ENCODE peak calls at places on chromosomes 12 and 14, in four cellular contexts. T is lower leg skin, H is body of pancreas, Z is testis. Q is an unnamed sample.

GRCh38 chr12:82835217-82835616 is 148.5 kb downstream of the TMTC2 start:
- DNase-seq in T (no peak), H (no peak), Z (no peak), Q (peak)

GRCh38 chr14:105223770-105224544 is 24.4 kb upstream of the BTBD6 start:
- DNase-seq in T (no peak), H (no peak), Z (no peak), Q (no peak)

GRCh38 chr12:106285993-106286392 is 16.5 kb upstream of the TCP11L2 start:
- DNase-seq in T (no peak), H (no peak), Z (no peak), Q (no peak)

GRCh38 chr12:128784030-128784770 is 39.6 kb downstream of the SLC15A4 start:
- DNase-seq in T (no peak), H (no peak), Z (peak), Q (peak)

GRCh38 chr14:25226214-25226613 is 176.3 kb upstream of the STXBP6 start:
- DNase-seq in T (no peak), H (no peak), Z (no peak), Q (no peak)

GRCh38 chr12:44812062-44812461 is 64.1 kb downstream of the NELL2 start:
- DNase-seq in T (no peak), H (no peak), Z (no peak), Q (no peak)

GRCh38 chr12:26760657-26761293 is 72.2 kb downstream of the ITPR2 start:
- DNase-seq in T (no peak), H (no peak), Z (no peak), Q (no peak)

GRCh38 chr14:77154421-77154820 is 12.8 kb upstream of the ZDHHC22 start:
- DNase-seq in T (no peak), H (no peak), Z (peak), Q (no peak)

GRCh38 chr12:120719496-120720233 is 6.0 kb upstream of the ACADS start:
- DNase-seq in T (no peak), H (peak), Z (no peak), Q (no peak)

GRCh38 chr14:68864301-68864810 is 71.5 kb upstream of the ZFP36L1 start:
- DNase-seq in T (no peak), H (no peak), Z (no peak), Q (no peak)

GRCh38 chr12:64175254-64175945 is 46.7 kb downstream of the KICS2 start:
- DNase-seq in T (no peak), H (no peak), Z (no peak), Q (no peak)

GRCh38 chr12:122050706-122051105 is 27.9 kb upstream of the MLXIP start:
- DNase-seq in T (no peak), H (no peak), Z (no peak), Q (no peak)

GRCh38 chr14:95445676-95446075 is 70.8 kb downstream of the SYNE3 start:
- DNase-seq in T (no peak), H (no peak), Z (no peak), Q (no peak)

GRCh38 chr12:120121766-120122293 is 5.3 kb upstream of the RAB35 start:
- DNase-seq in T (no peak), H (no peak), Z (no peak), Q (no peak)

GRCh38 chr12:3107071-3107583 is 29.9 kb downstream of the TSPAN9 start:
- DNase-seq in T (no peak), H (no peak), Z (no peak), Q (peak)

GRCh38 chr14:59325906-59326305 is 137.4 kb downstream of the DAAM1 start:
- DNase-seq in T (no peak), H (no peak), Z (no peak), Q (no peak)

GRCh38 chr12:95151406-95151805 is 65.9 kb downstream of the FGD6 start:
- DNase-seq in T (no peak), H (no peak), Z (no peak), Q (no peak)

GRCh38 chr14:102105369-102105768 is 18.5 kb upstream of the HSP90AA1 start:
- DNase-seq in T (no peak), H (no peak), Z (no peak), Q (no peak)

GRCh38 chr14:89367449-89368120 is 49.4 kb downstream of the FOXN3 start:
- DNase-seq in T (no peak), H (peak), Z (no peak), Q (no peak)

GRCh38 chr12:65685514-65685913 is 138.8 kb upstream of the HMGA2 start:
- DNase-seq in T (no peak), H (no peak), Z (no peak), Q (no peak)

GRCh38 chr12:69068431-69068830 is 135.5 kb upstream of the CPM start:
- DNase-seq in T (no peak), H (peak), Z (no peak), Q (peak)

GRCh38 chr12:104351023-104351983 is 47.8 kb downstream of the EID3 start:
- DNase-seq in T (no peak), H (no peak), Z (no peak), Q (no peak)
- TF ChIP-seq POLR2A in T (no peak), H (no peak), Z (no peak), Q (no peak)

DNA sequence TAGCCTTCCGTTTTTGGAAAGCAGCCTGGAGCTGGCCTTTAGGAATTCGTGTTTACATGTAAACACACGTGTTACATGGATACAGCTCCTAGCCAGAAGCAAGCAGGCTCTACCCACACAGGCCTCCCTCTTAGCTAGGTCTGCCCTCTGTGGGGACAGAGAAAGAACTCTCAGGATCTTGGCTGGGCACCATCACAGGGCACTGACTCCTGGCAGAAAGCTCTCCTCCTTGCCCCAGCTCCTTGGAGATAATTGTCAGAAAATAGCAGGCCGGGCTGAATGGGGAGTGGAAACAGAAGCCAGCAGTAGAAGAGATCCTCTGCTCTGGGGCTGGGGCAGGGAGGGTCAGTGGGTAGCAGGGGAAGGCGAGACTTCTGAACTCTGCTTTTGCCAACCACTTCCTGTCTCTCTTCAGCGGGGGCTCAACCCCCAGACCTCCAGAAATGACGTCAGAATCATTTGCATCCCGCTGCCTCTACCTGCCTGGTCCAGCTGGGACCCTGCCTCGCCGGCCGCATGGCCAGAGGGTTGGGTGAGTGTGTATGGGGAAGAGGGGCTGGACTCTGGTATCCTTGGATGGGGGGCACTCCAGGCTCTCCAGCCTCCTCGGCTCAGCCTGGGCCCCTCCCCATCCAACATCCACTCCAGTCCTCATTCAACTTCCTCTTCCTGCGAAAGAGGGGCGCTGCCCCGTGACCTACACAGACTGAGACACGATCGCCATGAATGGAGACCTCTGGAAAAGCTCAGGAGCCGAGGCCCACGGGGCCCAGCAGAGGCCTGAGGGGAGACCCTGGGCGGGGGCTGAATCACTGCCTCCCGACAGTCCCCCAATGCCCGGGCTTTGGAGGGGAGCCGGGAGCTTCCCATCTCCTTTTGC is 650 bp upstream of the HOXC4 start:
- DNase-seq in T (no peak), H (no peak), Z (no peak), Q (no peak)
- TF ChIP-seq POLR2A in T (no peak), H (no peak), Z (no peak), Q (no peak)

DNA sequence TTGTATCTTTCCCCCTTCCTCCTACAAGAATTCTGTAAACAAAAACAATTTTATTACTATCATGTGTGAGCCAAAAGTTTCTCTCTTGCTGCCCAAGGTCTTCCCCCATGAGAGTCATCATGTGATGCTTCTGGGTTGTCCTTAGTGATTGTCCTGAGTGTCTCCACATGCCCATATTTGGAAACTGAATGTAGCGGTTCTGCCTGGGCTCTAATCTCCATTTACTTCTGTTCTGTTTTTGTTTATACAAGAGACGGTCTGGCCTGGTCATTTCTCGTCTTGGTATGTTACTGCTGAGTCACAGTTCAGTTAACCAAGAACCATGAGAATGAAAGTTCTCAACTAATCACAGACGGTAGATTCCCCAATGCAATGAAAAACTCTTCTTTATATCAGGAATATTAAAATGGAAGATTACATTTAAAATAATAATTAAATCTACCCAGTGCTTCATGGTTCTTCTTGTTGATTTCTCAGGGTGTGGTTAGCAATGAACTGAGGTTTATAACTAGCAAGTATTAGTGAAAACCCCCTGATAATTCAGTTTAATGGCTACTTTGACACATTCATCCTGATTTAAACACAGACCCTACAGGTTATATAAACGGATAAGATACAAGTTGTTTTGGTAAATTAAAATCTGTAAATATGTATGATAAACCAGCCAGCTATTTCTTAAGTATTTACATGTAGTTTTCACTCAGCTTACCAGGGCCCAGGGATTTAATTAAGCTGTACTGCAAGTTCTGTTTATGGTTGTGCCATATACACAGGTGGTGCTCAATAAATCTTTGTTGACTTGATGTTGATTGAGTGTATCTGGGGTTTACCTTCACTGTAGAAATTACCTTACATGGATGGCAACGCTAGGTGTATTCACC is 81.1 kb downstream of the PELI2 start:
- DNase-seq in T (peak), H (no peak), Z (peak), Q (peak)
- TF ChIP-seq POLR2A in T (no peak), H (no peak), Z (no peak), Q (no peak)

GRCh38 chr12:90833228-90833627 is 121.7 kb downstream of the CCER1 start:
- DNase-seq in T (no peak), H (no peak), Z (no peak), Q (no peak)

GRCh38 chr12:90841336-90841735 is 113.6 kb downstream of the CCER1 start:
- DNase-seq in T (no peak), H (no peak), Z (no peak), Q (no peak)

GRCh38 chr12:90832427-90832826 is 122.5 kb downstream of the CCER1 start:
- DNase-seq in T (no peak), H (no peak), Z (no peak), Q (no peak)

GRCh38 chr12:90839340-90839739 is 115.6 kb downstream of the CCER1 start:
- DNase-seq in T (no peak), H (no peak), Z (no peak), Q (no peak)

DNA sequence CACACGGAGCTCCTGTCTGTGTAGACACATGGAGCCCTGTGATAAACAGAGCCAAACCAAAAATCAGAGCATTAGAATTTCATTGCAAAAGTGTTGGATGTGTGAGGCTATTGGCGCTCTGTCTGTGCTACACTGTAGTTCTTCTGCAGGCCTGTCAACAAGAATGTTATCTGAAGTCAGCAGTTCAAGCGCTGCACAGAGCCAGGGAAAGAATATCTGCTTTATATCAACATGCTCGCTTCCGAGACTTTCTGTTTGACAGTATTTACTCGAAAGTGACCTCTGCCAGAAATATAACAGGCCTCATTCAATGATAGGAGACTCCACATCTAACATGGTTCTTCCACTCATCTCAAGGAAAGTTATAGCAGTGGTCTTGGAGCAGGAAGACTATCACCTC is 118.3 kb downstream of the CCER1 start:
- DNase-seq in T (no peak), H (no peak), Z (peak), Q (no peak)
- TF ChIP-seq POLR2A in T (no peak), H (no peak), Z (no peak), Q (no peak)

GRCh38 chr14:61491224-61491623 is 169.8 kb downstream of the PRKCH start:
- DNase-seq in T (no peak), H (peak), Z (no peak), Q (no peak)

GRCh38 chr14:61489002-61489401 is 167.6 kb downstream of the PRKCH start:
- DNase-seq in T (no peak), H (no peak), Z (no peak), Q (no peak)

GRCh38 chr14:61489527-61489926 is 168.1 kb downstream of the PRKCH start:
- DNase-seq in T (no peak), H (no peak), Z (no peak), Q (no peak)

GRCh38 chr14:61488417-61488816 is 167.0 kb downstream of the PRKCH start:
- DNase-seq in T (no peak), H (no peak), Z (no peak), Q (no peak)

GRCh38 chr14:61489932-61490331 is 168.6 kb downstream of the PRKCH start:
- DNase-seq in T (no peak), H (peak), Z (peak), Q (no peak)
- TF ChIP-seq POLR2A in T (no peak), H (no peak), Z (no peak), Q (no peak)